ENCODE peak calls at places on chromosome 13, in five cellular contexts. One of them, this sample, is unnamed.

GRCh38 chr13:37995052-37995451 is 125.5 kb upstream of the TRPC4 start:
- DNase-seq in NCI-H748 treated with DMSO at 0.1 percent for 48 hours: peak
- DNase-seq in Peyer's patch: no peak
- DNase-seq in stimulated activated CD8-positive, alpha-beta memory T cell treated with anti-CD3 and anti-CD28 coated beads, Interleukin-15, amount 100 ng/mL, for 24 hours: no peak
- DNase-seq in heart left ventricle: no peak
- DNase-seq in this sample: no peak

GRCh38 chr13:35190241-35190640 is 248.2 kb downstream of the NBEA start:
- DNase-seq in NCI-H748 treated with DMSO at 0.1 percent for 48 hours: no peak
- DNase-seq in stimulated activated CD8-positive, alpha-beta memory T cell treated with anti-CD3 and anti-CD28 coated beads, Interleukin-15, amount 100 ng/mL, for 24 hours: no peak
- DNase-seq in heart left ventricle: no peak
- DNase-seq in Peyer's patch: no peak
- DNase-seq in this sample: no peak

GRCh38 chr13:110366733-110367132 is 59.6 kb downstream of the COL4A2 start:
- DNase-seq in Peyer's patch: no peak
- DNase-seq in heart left ventricle: no peak
- DNase-seq in NCI-H748 treated with DMSO at 0.1 percent for 48 hours: no peak
- DNase-seq in stimulated activated CD8-positive, alpha-beta memory T cell treated with anti-CD3 and anti-CD28 coated beads, Interleukin-15, amount 100 ng/mL, for 24 hours: no peak
- DNase-seq in this sample: no peak

GRCh38 chr13:32627793-32628192 is 41.5 kb downstream of the PDS5B start:
- DNase-seq in NCI-H748 treated with DMSO at 0.1 percent for 48 hours: no peak
- DNase-seq in heart left ventricle: no peak
- DNase-seq in stimulated activated CD8-positive, alpha-beta memory T cell treated with anti-CD3 and anti-CD28 coated beads, Interleukin-15, amount 100 ng/mL, for 24 hours: no peak
- DNase-seq in Peyer's patch: no peak
- DNase-seq in this sample: no peak

GRCh38 chr13:110265341-110265681 is 41.6 kb downstream of the COL4A1 start:
- DNase-seq in NCI-H748 treated with DMSO at 0.1 percent for 48 hours: no peak
- DNase-seq in Peyer's patch: no peak
- DNase-seq in stimulated activated CD8-positive, alpha-beta memory T cell treated with anti-CD3 and anti-CD28 coated beads, Interleukin-15, amount 100 ng/mL, for 24 hours: no peak
- DNase-seq in heart left ventricle: peak
- DNase-seq in this sample: no peak

GRCh38 chr13:66328486-66328885 is 901.6 kb downstream of the PCDH9 start:
- DNase-seq in stimulated activated CD8-positive, alpha-beta memory T cell treated with anti-CD3 and anti-CD28 coated beads, Interleukin-15, amount 100 ng/mL, for 24 hours: no peak
- DNase-seq in NCI-H748 treated with DMSO at 0.1 percent for 48 hours: no peak
- DNase-seq in heart left ventricle: no peak
- DNase-seq in Peyer's patch: no peak
- DNase-seq in this sample: no peak

GRCh38 chr13:98447881-98448641 is 128.8 kb downstream of the STK24 start:
- DNase-seq in NCI-H748 treated with DMSO at 0.1 percent for 48 hours: no peak
- DNase-seq in stimulated activated CD8-positive, alpha-beta memory T cell treated with anti-CD3 and anti-CD28 coated beads, Interleukin-15, amount 100 ng/mL, for 24 hours: no peak
- DNase-seq in Peyer's patch: peak
- DNase-seq in heart left ventricle: no peak
- DNase-seq in this sample: no peak

GRCh38 chr13:50598338-50598737 is 245.2 kb downstream of the DLEU7 start:
- DNase-seq in Peyer's patch: peak
- DNase-seq in NCI-H748 treated with DMSO at 0.1 percent for 48 hours: no peak
- DNase-seq in stimulated activated CD8-positive, alpha-beta memory T cell treated with anti-CD3 and anti-CD28 coated beads, Interleukin-15, amount 100 ng/mL, for 24 hours: no peak
- DNase-seq in heart left ventricle: no peak
- DNase-seq in this sample: no peak

GRCh38 chr13:76917096-76917495 is 30.9 kb upstream of the KCTD12 start:
- DNase-seq in heart left ventricle: no peak
- DNase-seq in Peyer's patch: no peak
- DNase-seq in stimulated activated CD8-positive, alpha-beta memory T cell treated with anti-CD3 and anti-CD28 coated beads, Interleukin-15, amount 100 ng/mL, for 24 hours: no peak
- DNase-seq in NCI-H748 treated with DMSO at 0.1 percent for 48 hours: no peak
- DNase-seq in this sample: no peak

GRCh38 chr13:77930430-77930829 is 11.8 kb upstream of the EDNRB start:
- DNase-seq in NCI-H748 treated with DMSO at 0.1 percent for 48 hours: no peak
- DNase-seq in heart left ventricle: no peak
- DNase-seq in stimulated activated CD8-positive, alpha-beta memory T cell treated with anti-CD3 and anti-CD28 coated beads, Interleukin-15, amount 100 ng/mL, for 24 hours: no peak
- DNase-seq in Peyer's patch: no peak
- DNase-seq in this sample: no peak

GRCh38 chr13:45548281-45548680 is 67.3 kb downstream of the ERICH6B start:
- DNase-seq in heart left ventricle: no peak
- DNase-seq in NCI-H748 treated with DMSO at 0.1 percent for 48 hours: no peak
- DNase-seq in stimulated activated CD8-positive, alpha-beta memory T cell treated with anti-CD3 and anti-CD28 coated beads, Interleukin-15, amount 100 ng/mL, for 24 hours: no peak
- DNase-seq in Peyer's patch: no peak
- DNase-seq in this sample: no peak

GRCh38 chr13:80040219-80040976 is 300.5 kb downstream of the SPRY2 start:
- DNase-seq in stimulated activated CD8-positive, alpha-beta memory T cell treated with anti-CD3 and anti-CD28 coated beads, Interleukin-15, amount 100 ng/mL, for 24 hours: no peak
- DNase-seq in NCI-H748 treated with DMSO at 0.1 percent for 48 hours: no peak
- DNase-seq in Peyer's patch: no peak
- DNase-seq in heart left ventricle: no peak
- DNase-seq in this sample: no peak